ENCODE peak calls at places on chromosomes 6 and 20, in seven cellular contexts. F is NCI-H2081, J is hepatocyte, S is AG09309, D is adrenal gland, O is kidney glomerular epithelial cell, T is aorta. C is an unnamed sample.

GRCh38 chr20:53707341-53708102 is 113.9 kb upstream of the ZNF217 start:
- DNase-seq in F (no peak), J (no peak), S (no peak), D (no peak), O (no peak), T (no peak), C (peak)

GRCh38 chr20:33948480-33948879 is 45.2 kb upstream of the RALY start:
- DNase-seq in F (no peak), J (no peak), S (no peak), D (no peak), O (no peak), T (no peak), C (no peak)

GRCh38 chr20:33009214-33010132 is 2.0 kb downstream of the BPIFB2 start:
- DNase-seq in F (peak), J (no peak), S (no peak), D (no peak), O (no peak), T (no peak), C (no peak)

GRCh38 chr6:46129301-46129633 is 522 bp upstream of the ENPP4 start:
- DNase-seq in F (no peak), J (no peak), S (no peak), D (no peak), O (no peak), T (no peak), C (no peak)

GRCh38 chr6:167898673-167899311 is 72.1 kb downstream of the AFDN start:
- DNase-seq in F (peak), J (peak), S (peak), D (no peak), O (peak), T (no peak), C (no peak)

GRCh38 chr20:58043122-58043865 is 185.2 kb downstream of the ANKRD60 start:
- DNase-seq in F (no peak), J (no peak), S (no peak), D (no peak), O (no peak), T (no peak), C (no peak)

GRCh38 chr20:37266940-37267683 is 5.5 kb upstream of the GHRH start:
- DNase-seq in F (no peak), J (no peak), S (no peak), D (no peak), O (no peak), T (no peak), C (no peak)

GRCh38 chr6:33211666-33212422 is 3.5 kb downstream of the RING1 start:
- DNase-seq in F (no peak), J (no peak), S (no peak), D (no peak), O (no peak), T (no peak), C (no peak)

GRCh38 chr20:63639093-63639860 is 12.4 kb upstream of the GMEB2 start:
- DNase-seq in F (no peak), J (no peak), S (no peak), D (no peak), O (no peak), T (no peak), C (no peak)

GRCh38 chr20:32898721-32899120 is 40.0 kb downstream of the EFCAB8 start:
- DNase-seq in F (no peak), J (no peak), S (peak), D (no peak), O (no peak), T (no peak), C (no peak)

GRCh38 chr20:59647271-59647670 is 42.9 kb downstream of the PHACTR3 start:
- DNase-seq in F (no peak), J (no peak), S (no peak), D (no peak), O (no peak), T (no peak), C (no peak)

GRCh38 chr6:112223070-112223861 is 31.1 kb downstream of the LAMA4 start:
- DNase-seq in F (no peak), J (peak), S (peak), D (no peak), O (peak), T (no peak), C (no peak)

GRCh38 chr20:47348539-47349142 is 7.9 kb downstream of the ZMYND8 start:
- DNase-seq in F (no peak), J (no peak), S (no peak), D (no peak), O (no peak), T (no peak), C (no peak)

C was measured in GM12878.